ENCODE peak calls at places on chromosomes 13 and 19, in eight cellular contexts. O is ELR, Q is T-helper 2 cell, D is nephron progenitor cell, R is choroid plexus epithelial cell, J is NCI-H460, E is WTC11, F is left ventricle myocardium superior. S is an unnamed sample.

GRCh38 chr19:50214699-50215543 is 11.5 kb downstream of the MYH14 start:
- DNase-seq in Q (no peak), J (no peak), R (no peak), O (no peak), F (no peak), E (peak; percentile 55), D (peak; percentile 28), S (no peak)

GRCh38 chr19:8478605-8479004 is 23.8 kb downstream of the PRAM1 start:
- DNase-seq in Q (no peak), O (no peak), R (no peak), F (no peak), D (no peak), E (no peak), J (no peak), S (no peak)

GRCh38 chr13:105127732-105128131 is 1407.7 kb downstream of the EFNB2 start:
- DNase-seq in J (no peak), F (no peak), O (no peak), R (no peak), D (no peak), Q (no peak), E (no peak), S (no peak)

GRCh38 chr19:55308281-55308680 is 16.9 kb downstream of the TMEM150B start:
- DNase-seq in F (no peak), Q (no peak), R (no peak), J (no peak), D (no peak), E (no peak), O (no peak), S (no peak)

GRCh38 chr19:10617409-10618121 is 7.8 kb upstream of the SLC44A2 start:
- DNase-seq in O (peak; percentile 90), R (peak; percentile 55), J (no peak), D (no peak), F (no peak), E (no peak), Q (no peak), S (no peak)

GRCh38 chr13:110561335-110562033 is at the start of gene RAB20:
- DNase-seq in F (peak; percentile 91), J (peak; percentile 76), O (peak; percentile 88), Q (peak; percentile 37), R (peak; percentile 90), E (peak; percentile 79), D (peak; percentile 86), S (peak; percentile 50)

GRCh38 chr19:48752511-48753365 is at the start of gene FUT1:
- DNase-seq in E (peak; percentile 96), J (no peak), Q (peak; percentile 35), D (peak; percentile 70), R (no peak), O (peak; percentile 67), F (peak; percentile 82), S (no peak)

GRCh38 chr19:42831221-42832019 is 48.1 kb downstream of the PSG1 start:
- DNase-seq in D (no peak), O (peak; percentile 29), R (no peak), E (no peak), Q (no peak), F (no peak), J (no peak), S (no peak)

GRCh38 chr13:35744566-35745203 is 268.2 kb upstream of the MAB21L1 start:
- DNase-seq in J (no peak), F (no peak), O (no peak), Q (no peak), D (peak; percentile 20), E (no peak), R (peak; percentile 61), S (no peak)

GRCh38 chr13:99197257-99197651 is 3.4 kb upstream of the UBAC2 start:
- DNase-seq in J (no peak), E (no peak), D (no peak), R (no peak), F (no peak), O (no peak), Q (no peak), S (no peak)

GRCh38 chr13:99357149-99357596 is 50.0 kb upstream of the GPR183 start:
- DNase-seq in E (no peak), R (peak; percentile 70), Q (no peak), D (no peak), J (no peak), F (no peak), O (peak; percentile 92), S (peak; percentile 15)

GRCh38 chr13:32068255-32068654 is 36.7 kb downstream of the FRY start:
- DNase-seq in F (no peak), Q (no peak), O (no peak), J (no peak), R (no peak), E (no peak), D (no peak), S (no peak)

GRCh38 chr19:46944918-46945628 is 74.6 kb upstream of the NPAS1 start:
- DNase-seq in D (peak; percentile 74), Q (no peak), F (peak; percentile 80), E (peak; percentile 54), J (no peak), O (no peak), R (peak; percentile 76), S (peak; percentile 39)

S was measured in AG09319.